ENCODE peak calls at places on chromosomes 6 and 20, in seven cellular contexts. K is IMR-90, G is mesenchymal stem cell, I is H1, R is H9, T is mesendoderm, O is neuronal stem cell. H is an unnamed sample. For H3K4me1, the result is how much of the 10 kb centered on the place peaks cover.

GRCh38 chr6:119428647-119429046 is 79.1 kb upstream of the MAN1A1 start:
- DNase-seq in I (no peak), O (no peak), K (no peak), R (no peak), T (no peak), G (peak), H (no peak)

GRCh38 chr6:12361042-12361765 is 71.0 kb downstream of the EDN1 start:
- DNase-seq in O (no peak), T (peak), R (no peak), G (no peak), K (no peak), I (no peak), H (no peak)

GRCh38 chr6:15398657-15399287 is 152.9 kb downstream of the JARID2 start:
- DNase-seq in R (no peak), T (no peak), K (no peak), I (no peak), O (no peak), G (no peak), H (no peak)

GRCh38 chr6:12873706-12874105 is 157.1 kb downstream of the PHACTR1 start:
- DNase-seq in R (no peak), O (no peak), I (no peak), G (no peak), T (no peak), K (no peak), H (no peak)

GRCh38 chr6:14240411-14241166 is 123.0 kb downstream of the CD83 start:
- DNase-seq in I (peak), R (no peak), T (peak), K (no peak), G (no peak), O (no peak), H (no peak)

GRCh38 chr6:31615748-31616147 is 714 bp downstream of the AIF1 start:
- DNase-seq in R (no peak), I (no peak), K (no peak), G (no peak), T (no peak), O (no peak), H (no peak)

GRCh38 chr6:32081168-32081624 is 27.9 kb downstream of the TNXB start:
- DNase-seq in R (no peak), O (no peak), I (no peak), T (no peak), K (peak), G (peak), H (no peak)

GRCh38 chr6:28747631-28748157 is 176.1 kb downstream of the TRIM27 start:
- DNase-seq in T (peak), I (peak), K (peak), R (peak), O (no peak), G (peak), H (peak)

GRCh38 chr20:4490595-4491280 is 231.0 kb upstream of the PRND start:
- DNase-seq in O (no peak), T (no peak), I (no peak), R (no peak), K (peak), G (no peak), H (no peak)

GRCh38 chr6:167401525-167402194 is 76.8 kb downstream of the TTLL2 start:
- DNase-seq in T (peak), I (peak), R (peak), K (no peak), G (no peak), O (no peak), H (no peak)

GRCh38 chr20:48769111-48769879 is 58.5 kb downstream of the PREX1 start:
- DNase-seq in T (peak), R (no peak), G (no peak), I (no peak), O (no peak), K (no peak), H (peak)

GRCh38 chr20:20368414-20369352 is 779 bp downstream of the INSM1 start:
- DNase-seq in K (no peak), R (peak), I (peak), O (no peak), G (no peak), T (no peak), H (no peak)

GRCh38 chr6:144999127-144999526 is 714.0 kb downstream of the UTRN start:
- DNase-seq in I (no peak), T (peak), R (no peak), O (no peak), G (no peak), K (peak), H (no peak)

GRCh38 chr20:48901326-48901725 is 20.2 kb upstream of the ARFGEF2 start:
- DNase-seq in R (no peak), G (no peak), O (no peak), T (no peak), K (no peak), I (no peak), H (no peak)

GRCh38 chr6:37258405-37258704 is 411 bp upstream of the TMEM217 start:
- DNase-seq in R (no peak), K (no peak), G (no peak), I (no peak), T (no peak), O (no peak), H (no peak)

GRCh38 chr6:106334646-106335448 is 9.3 kb upstream of the ATG5 start:
- DNase-seq in G (peak), T (peak), I (peak), O (peak), K (peak), R (peak), H (peak)

GRCh38 chr6:108799791-108800190 is 48.4 kb upstream of the ARMC2 start:
- DNase-seq in G (no peak), K (no peak), T (no peak), O (no peak), R (no peak), I (no peak), H (peak)

GRCh38 chr6:111458670-111459232 is 24.3 kb downstream of the REV3L start:
- DNase-seq in T (no peak), O (no peak), G (no peak), I (no peak), R (no peak), K (no peak), H (no peak)

GRCh38 chr20:53736122-53736756 is 142.6 kb upstream of the ZNF217 start:
- DNase-seq in T (no peak), R (no peak), K (no peak), O (no peak), I (no peak), G (no peak), H (peak)

GRCh38 chr6:40727272-40727671 is 140.1 kb upstream of the LRFN2 start:
- DNase-seq in T (peak), I (no peak), O (no peak), K (no peak), R (peak), G (no peak), H (no peak)

GRCh38 chr6:45697605-45698004 is 318.1 kb downstream of the CLIC5 start:
- DNase-seq in I (no peak), R (no peak), O (peak), G (peak), T (peak), K (peak), H (no peak)

GRCh38 chr6:129046526-129046925 is 163.6 kb downstream of the LAMA2 start:
- DNase-seq in R (no peak), K (no peak), O (no peak), G (peak), T (no peak), I (no peak), H (peak)

GRCh38 chr20:58306421-58307261 is 2.9 kb upstream of the RAB22A start:
- DNase-seq in R (no peak), T (no peak), K (peak), I (no peak), O (no peak), G (peak), H (peak)

GRCh38 chr6:43982084-43982625 is 145.1 kb downstream of the MRPL14 start:
- DNase-seq in K (no peak), R (peak), T (no peak), O (no peak), I (no peak), G (no peak), H (no peak)

GRCh38 chr6:41027799-41028617 is 11.0 kb downstream of the UNC5CL start:
- DNase-seq in O (peak), K (peak), T (peak), I (peak), G (peak), R (peak), H (peak)

GRCh38 chr20:61317966-61318520 is 66.0 kb downstream of the CDH4 start:
- DNase-seq in K (no peak), R (no peak), T (no peak), G (no peak), O (no peak), I (no peak), H (no peak)

GRCh38 chr20:18019068-18019467 is 38.6 kb downstream of the OVOL2 start:
- DNase-seq in G (peak), I (no peak), K (peak), T (peak), O (no peak), R (peak), H (peak)

GRCh38 chr20:35523298-35523888 is 6.1 kb downstream of the C20orf173 start:
- DNase-seq in R (peak), K (no peak), I (peak), O (no peak), T (peak), G (no peak), H (no peak)

GRCh38 chr6:29976253-29976587 is 33.9 kb downstream of the HLA-A start:
- DNase-seq in I (no peak), G (no peak), R (no peak), T (no peak), K (no peak), O (no peak), H (no peak)

GRCh38 chr6:29975561-29975907 is 33.2 kb downstream of the HLA-A start:
- DNase-seq in I (no peak), O (no peak), R (no peak), K (no peak), G (no peak), T (no peak), H (no peak)

GRCh38 chr6:29977425-29977727 is 35.0 kb downstream of the HLA-A start:
- DNase-seq in G (no peak), K (no peak), T (no peak), O (no peak), I (no peak), R (no peak), H (no peak)

GRCh38 chr6:29974901-29975560 is 32.7 kb downstream of the HLA-A start:
- DNase-seq in K (no peak), R (peak), O (no peak), I (peak), T (peak), G (no peak), H (no peak)

GRCh38 chr6:29976588-29977424 is 34.5 kb downstream of the HLA-A start:
- DNase-seq in K (peak), I (peak), G (peak), O (peak), T (peak), R (peak), H (peak)
- H3K27ac ChIP-seq in K (peak), I (no peak), G (peak), O (no peak), T (peak), R (no peak), H (no peak)

DNA sequence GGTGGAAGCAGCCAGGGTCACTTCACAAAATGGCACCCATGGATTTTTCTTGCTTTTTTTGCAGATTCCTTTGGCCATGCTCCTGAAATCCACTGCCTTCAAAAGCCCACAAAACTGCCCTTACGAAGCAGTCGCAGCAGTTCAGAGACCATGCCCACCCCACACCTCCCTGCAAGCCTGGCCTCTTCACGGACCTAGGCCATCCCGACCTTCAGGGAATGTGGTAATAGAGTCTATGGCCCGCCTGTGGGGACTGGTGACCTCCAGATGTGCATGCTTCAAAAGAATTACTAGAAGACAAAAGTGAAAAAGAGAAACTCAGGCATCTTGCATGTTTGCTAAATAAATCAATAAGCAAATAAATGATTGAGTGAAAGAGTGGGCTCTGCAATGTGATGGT is 107.6 kb downstream of the PXDC1 start:
- DNase-seq in T (no peak), R (no peak), I (peak), G (no peak), O (no peak), K (no peak), H (no peak)
- H4K8ac ChIP-seq in T (no peak), R (no peak), I (no peak), G (no peak), O (no peak), K (no peak), H (no peak)

DNA sequence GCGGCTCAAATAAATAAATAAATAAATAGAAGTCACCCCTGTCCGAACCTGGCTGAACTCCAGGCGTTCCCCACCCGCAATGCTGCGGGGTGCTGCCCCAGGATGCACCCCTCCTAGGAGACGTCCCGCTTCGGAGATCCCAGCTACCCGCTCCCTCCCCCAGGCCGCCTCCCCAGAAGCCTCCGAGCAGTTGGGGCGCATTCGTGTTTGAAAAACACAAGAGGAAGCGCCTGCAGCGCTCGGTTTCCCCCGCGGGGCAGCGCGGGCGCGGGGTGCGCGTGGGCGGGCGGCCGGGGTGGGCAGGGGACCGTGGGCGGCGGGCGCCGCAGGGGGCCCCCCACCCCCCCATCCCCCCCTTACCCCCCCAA is 27.3 kb downstream of the SERPINB9 start:
- DNase-seq in T (peak), I (no peak), R (no peak), G (no peak), O (no peak), K (no peak), H (no peak)
- H3K4me1 ChIP-seq in T (under half), I (under half), R (under half), G (under half), O (under half), K (under half), H (under half)

GRCh38 chr6:139586273-139586672 is 211.8 kb upstream of the CITED2 start:
- DNase-seq in R (no peak), I (no peak), T (peak), G (no peak), O (no peak), K (no peak), H (peak)

GRCh38 chr6:139588076-139588639 is 213.7 kb upstream of the CITED2 start:
- DNase-seq in O (no peak), I (no peak), K (peak), T (peak), G (peak), R (no peak), H (no peak)

GRCh38 chr6:139590206-139590605 is 215.8 kb upstream of the CITED2 start:
- DNase-seq in R (no peak), O (no peak), K (no peak), I (no peak), G (no peak), T (no peak), H (no peak)

GRCh38 chr6:139588734-139589418 is 214.4 kb upstream of the CITED2 start:
- DNase-seq in O (no peak), G (peak), I (no peak), K (peak), T (no peak), R (no peak), H (no peak)

GRCh38 chr6:139587469-139587868 is 213.0 kb upstream of the CITED2 start:
- DNase-seq in T (peak), I (no peak), K (peak), R (no peak), G (peak), O (no peak), H (no peak)
- H3K27ac ChIP-seq in T (peak), I (no peak), K (peak), R (no peak), G (peak), O (no peak), H (peak)

DNA sequence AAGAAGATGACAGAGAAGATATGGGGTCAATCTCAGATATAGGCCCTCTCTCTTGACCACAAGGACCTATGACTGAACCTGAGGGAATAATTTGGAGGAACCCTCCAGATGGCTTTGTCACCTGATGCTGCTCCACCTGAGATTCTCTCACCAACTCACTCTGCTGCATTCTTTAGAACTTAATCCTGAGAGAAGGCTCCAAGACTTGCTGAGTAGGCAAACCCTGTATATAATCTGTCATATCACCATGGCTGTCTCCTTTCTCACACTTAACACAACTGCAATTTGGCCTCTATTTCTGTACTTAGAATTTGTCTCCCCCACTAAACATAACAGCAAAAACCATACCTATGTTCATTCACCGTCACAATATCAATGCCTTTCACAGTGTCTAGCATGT is 172.3 kb downstream of the PKHD1 start:
- DNase-seq in I (no peak), K (no peak), R (no peak), O (no peak), T (no peak), G (no peak), H (peak)
- H4K8ac ChIP-seq in I (no peak), K (no peak), R (no peak), O (no peak), T (no peak), G (no peak), H (no peak)

GRCh38 chr20:10655723-10656122 is 18.1 kb downstream of the JAG1 start:
- DNase-seq in T (no peak), G (no peak), K (no peak), R (no peak), I (no peak), O (peak), H (no peak)

GRCh38 chr20:10654630-10655029 is 19.2 kb downstream of the JAG1 start:
- DNase-seq in I (no peak), K (no peak), O (no peak), G (no peak), R (peak), T (peak), H (no peak)

GRCh38 chr20:10658051-10658823 is 15.6 kb downstream of the JAG1 start:
- DNase-seq in K (no peak), G (no peak), T (no peak), R (no peak), I (no peak), O (no peak), H (no peak)

GRCh38 chr20:10653593-10654288 is 20.1 kb downstream of the JAG1 start:
- DNase-seq in O (no peak), K (peak), G (peak), I (no peak), T (no peak), R (no peak), H (no peak)

DNA sequence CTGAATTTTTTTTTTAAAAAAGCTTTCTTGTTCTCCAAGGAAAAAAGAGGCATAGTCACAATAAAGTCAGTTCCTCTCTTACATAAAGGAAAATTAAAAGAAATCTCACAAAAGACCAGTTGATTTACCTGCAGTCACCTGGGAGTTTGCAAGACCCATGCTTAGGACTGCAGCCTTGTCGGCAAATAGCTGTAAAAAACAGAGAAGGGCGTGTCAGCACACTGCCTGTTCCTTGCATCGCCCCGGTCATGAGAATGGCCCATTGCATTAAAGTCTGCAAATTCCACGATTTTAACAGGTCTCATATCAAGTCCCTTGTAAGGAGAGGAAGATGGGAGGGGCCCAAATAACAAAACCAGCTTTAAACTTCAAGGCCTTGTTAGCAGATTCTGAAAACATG is 17.5 kb downstream of the JAG1 start:
- DNase-seq in K (no peak), O (no peak), R (no peak), T (no peak), I (no peak), G (no peak), H (no peak)
- H3K4me1 ChIP-seq in K (under half), O (under half), R (under half), T (under half), I (under half), G (under half), H (half or more)

DNA sequence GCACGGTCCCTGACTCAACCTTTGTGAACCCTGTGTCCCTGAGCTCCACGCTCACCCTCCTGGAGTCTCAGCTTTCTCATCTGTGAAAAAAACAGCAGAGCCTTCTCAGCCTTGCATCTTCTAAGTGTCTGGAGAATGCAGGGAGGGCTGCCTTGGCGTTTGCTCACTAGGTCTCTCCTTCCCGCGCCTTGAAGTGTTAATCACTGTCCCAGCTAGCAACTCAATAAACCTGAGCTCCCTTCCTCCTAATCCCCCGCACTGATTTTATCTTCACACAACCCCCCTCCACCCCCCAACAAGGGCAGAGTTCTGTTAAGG is 34.9 kb upstream of the FOXC1 start:
- DNase-seq in G (no peak), O (no peak), I (peak), R (no peak), K (no peak), T (peak), H (no peak)
- H3K27ac ChIP-seq in G (no peak), O (no peak), I (no peak), R (no peak), K (no peak), T (peak), H (no peak)